ENCODE peak calls at places on chromosome 22, in nine cellular contexts. M is hippocampal formation; I is NCI-H146; V is central memory CD4-positive, alpha-beta T cell; A is activated naive CD8-positive, alpha-beta T cell treated with anti-CD3 and anti-CD28 coated beads, Interleukin-2, amount 50 U/mL, for 24 hours; L is esophagus squamous epithelium; X is astrocyte of the spinal cord; Z is osteocyte; Y is HFFc6. G is an unnamed sample.

GRCh38 chr22:26529345-26529744 is 17.1 kb upstream of the TFIP11 start:
- DNase-seq in A (no peak), Z (no peak), I (no peak), V (no peak), Y (no peak), L (no peak), M (no peak), X (no peak), G (no peak)

GRCh38 chr22:45225732-45226560 is 14.7 kb downstream of the KIAA0930 start:
- DNase-seq in Y (no peak), M (peak), X (no peak), V (no peak), L (no peak), I (no peak), Z (no peak), A (no peak), G (peak)

GRCh38 chr22:37529652-37530345 is 10.6 kb upstream of the CARD10 start:
- DNase-seq in V (no peak), I (no peak), A (no peak), Z (no peak), Y (no peak), M (no peak), X (no peak), L (no peak), G (no peak)

GRCh38 chr22:41857160-41857859 is 24.4 kb downstream of the SREBF2 start:
- DNase-seq in Z (no peak), Y (peak), X (peak), V (peak), A (peak), L (no peak), I (peak), M (no peak), G (peak)

GRCh38 chr22:49307870-49308269 is 519.8 kb downstream of the BRD1 start:
- DNase-seq in Z (peak), V (no peak), X (no peak), M (no peak), I (no peak), L (no peak), A (no peak), Y (no peak), G (no peak)

GRCh38 chr22:45460288-45461109 is 42.2 kb upstream of the FBLN1 start:
- DNase-seq in I (no peak), X (peak), V (no peak), Y (no peak), M (no peak), A (no peak), L (no peak), Z (no peak), G (no peak)

GRCh38 chr22:30830907-30831306 is 136.2 kb downstream of the OSBP2 start:
- DNase-seq in Z (peak), L (no peak), Y (peak), V (no peak), X (peak), I (no peak), A (no peak), M (no peak), G (no peak)

GRCh38 chr22:34344702-34345101 is 424.4 kb upstream of the LARGE1 start:
- DNase-seq in Y (no peak), Z (no peak), I (no peak), M (no peak), A (no peak), X (no peak), V (no peak), L (no peak), G (no peak)

GRCh38 chr22:29152045-29152380 is 53.7 kb upstream of the EMID1 start:
- DNase-seq in X (no peak), V (no peak), Z (no peak), L (no peak), I (peak), Y (no peak), M (no peak), A (no peak), G (no peak)

GRCh38 chr22:48376428-48376827 is 1451.2 kb downstream of the BRD1 start:
- DNase-seq in V (no peak), X (no peak), Z (no peak), I (no peak), Y (no peak), L (no peak), A (no peak), M (no peak), G (no peak)

GRCh38 chr22:19183216-19183615 is 4.7 kb upstream of the SLC25A1 start:
- DNase-seq in V (no peak), Y (no peak), Z (no peak), L (no peak), X (no peak), I (no peak), A (no peak), M (no peak), G (no peak)

GRCh38 chr22:32308191-32308590 is 49.5 kb upstream of the RFPL3 start:
- DNase-seq in I (no peak), M (no peak), L (no peak), X (no peak), V (no peak), Z (no peak), A (no peak), Y (no peak), G (no peak)

GRCh38 chr22:40678493-40679248 is 613 bp upstream of the MCHR1 start:
- DNase-seq in A (no peak), I (no peak), X (no peak), M (no peak), L (no peak), V (no peak), Y (no peak), Z (no peak), G (no peak)

GRCh38 chr22:50199836-50200332 is 927 bp upstream of the SELENOO start:
- DNase-seq in M (no peak), L (no peak), Z (no peak), Y (no peak), X (no peak), V (no peak), A (peak), I (no peak), G (no peak)

GRCh38 chr22:43837666-43838065 is 24.6 kb downstream of the SULT4A1 start:
- DNase-seq in Y (no peak), V (no peak), I (no peak), L (no peak), M (no peak), X (peak), A (no peak), Z (no peak), G (no peak)

GRCh38 chr22:30969532-30970355 is 679 bp downstream of the TUG1 start:
- DNase-seq in I (peak), Z (no peak), X (peak), Y (peak), M (no peak), V (peak), L (no peak), A (peak), G (peak)

GRCh38 chr22:35448552-35448922 is 48.6 kb downstream of the MCM5 start:
- DNase-seq in L (no peak), V (no peak), I (no peak), Y (no peak), A (no peak), Z (no peak), M (no peak), X (no peak), G (no peak)

GRCh38 chr22:32475428-32476010 is 908 bp downstream of the FBXO7 start:
- DNase-seq in X (peak), M (no peak), L (no peak), Y (peak), I (peak), A (peak), V (no peak), Z (no peak), G (peak)

GRCh38 chr22:44702479-44703219 is 645 bp downstream of the PRR5 start:
- DNase-seq in I (peak), M (no peak), L (no peak), V (no peak), A (peak), Z (no peak), Y (no peak), X (no peak), G (no peak)

GRCh38 chr22:19842386-19843106 is 12.1 kb downstream of the GNB1L start:
- DNase-seq in A (no peak), I (peak), M (no peak), V (no peak), L (no peak), X (no peak), Z (no peak), Y (no peak), G (no peak)

GRCh38 chr22:46068908-46069481 is 81.3 kb upstream of the PPARA start:
- DNase-seq in Z (no peak), V (no peak), I (no peak), X (peak), M (no peak), A (no peak), L (no peak), Y (peak), G (peak)

GRCh38 chr22:19128009-19128401 is 3.1 kb upstream of the TSSK2 start:
- DNase-seq in X (no peak), V (no peak), M (no peak), A (no peak), L (no peak), Z (no peak), Y (no peak), I (no peak), G (no peak)

GRCh38 chr22:41772198-41772597 is 28.3 kb upstream of the CCDC134 start:
- DNase-seq in Z (no peak), V (no peak), A (no peak), M (no peak), X (no peak), L (no peak), Y (no peak), I (no peak), G (no peak)

G was measured in head of caudate nucleus.